ENCODE peak calls at places on chromosomes 5 and 9, in seven cellular contexts. L, A, G, S, V, Z and B are unnamed samples.

GRCh38 chr9:3331801-3332200 is 194.0 kb downstream of the RFX3 start:
- DNase-seq in S (no peak), A (peak; percentile 27), G (no peak), Z (no peak), V (no peak), L (no peak), B (no peak)

GRCh38 chr9:38232895-38233294 is 159.6 kb upstream of the ALDH1B1 start:
- DNase-seq in G (no peak), A (no peak), V (no peak), Z (no peak), S (no peak), L (no peak), B (no peak)

GRCh38 chr5:93511445-93511844 is 69.6 kb downstream of the NR2F1-AS1 start:
- DNase-seq in L (no peak), A (no peak), S (no peak), V (no peak), Z (no peak), G (no peak), B (no peak)

GRCh38 chr9:93090091-93090655 is 5.8 kb upstream of the CARD19 start:
- DNase-seq in G (no peak), L (no peak), V (no peak), A (no peak), S (no peak), Z (no peak), B (no peak)

GRCh38 chr5:76542236-76542635 is 81.0 kb downstream of the F2RL2 start:
- DNase-seq in G (no peak), L (no peak), Z (no peak), V (no peak), S (no peak), A (no peak), B (no peak)

GRCh38 chr5:151557466-151557865 is 33.7 kb downstream of the FAT2 start:
- DNase-seq in V (no peak), Z (no peak), A (no peak), S (no peak), L (no peak), G (no peak), B (no peak)

GRCh38 chr5:118022062-118022461 is 966.3 kb downstream of the DTWD2 start:
- DNase-seq in L (no peak), A (no peak), S (no peak), V (no peak), G (no peak), Z (no peak), B (no peak)

GRCh38 chr5:108297042-108297596 is 84.8 kb downstream of the FBXL17 start:
- DNase-seq in S (no peak), V (no peak), Z (no peak), G (no peak), A (no peak), L (no peak), B (no peak)

GRCh38 chr9:35847786-35848185 is 18.8 kb downstream of the TMEM8B start:
- DNase-seq in A (no peak), Z (no peak), G (no peak), V (no peak), L (no peak), S (no peak), B (no peak)

GRCh38 chr5:139982157-139982974 is 60.7 kb downstream of the NRG2 start:
- DNase-seq in V (no peak), A (no peak), Z (no peak), L (no peak), S (no peak), G (peak; percentile 64), B (no peak)

GRCh38 chr9:99000480-99001395 is 57.0 kb downstream of the COL15A1 start:
- DNase-seq in L (no peak), S (no peak), Z (peak; percentile 41), G (peak; percentile 47), V (peak; percentile 62), A (peak; percentile 70), B (peak; percentile 58)

GRCh38 chr5:35430381-35431162 is 187.1 kb upstream of the SPEF2 start:
- DNase-seq in Z (no peak), L (no peak), S (no peak), G (no peak), V (no peak), A (no peak), B (no peak)

GRCh38 chr9:6384732-6385131 is 28.3 kb upstream of the UHRF2 start:
- DNase-seq in Z (peak; percentile 19), V (no peak), G (no peak), A (no peak), L (no peak), S (no peak), B (no peak)

GRCh38 chr5:51651476-51651875 is 268.2 kb downstream of the ISL1 start:
- DNase-seq in A (no peak), G (no peak), Z (no peak), L (no peak), S (no peak), V (no peak), B (no peak)

GRCh38 chr5:151895660-151896040 is 29.0 kb downstream of the GLRA1 start:
- DNase-seq in G (no peak), L (no peak), S (no peak), A (no peak), Z (no peak), V (no peak), B (no peak)

GRCh38 chr5:134151723-134152122 is 25.0 kb downstream of the SKP1 start:
- DNase-seq in A (no peak), L (no peak), S (no peak), Z (no peak), G (no peak), V (no peak), B (no peak)

GRCh38 chr9:16563446-16563845 is 307.0 kb downstream of the BNC2 start:
- DNase-seq in G (no peak), S (no peak), L (no peak), V (no peak), A (no peak), Z (no peak), B (no peak)

GRCh38 chr5:136060963-136061362 is 32.2 kb downstream of the TGFBI start:
- DNase-seq in S (no peak), A (no peak), Z (no peak), L (no peak), G (no peak), V (no peak), B (no peak)

GRCh38 chr5:179264641-179265528 is 80.4 kb downstream of the ADAMTS2 start:
- DNase-seq in V (no peak), L (no peak), S (no peak), A (no peak), Z (no peak), G (no peak), B (no peak)

GRCh38 chr5:68376931-68377330 is 161.4 kb downstream of the PIK3R1 start:
- DNase-seq in A (no peak), L (no peak), S (no peak), V (no peak), G (no peak), Z (no peak), B (no peak)

GRCh38 chr9:112032009-112032408 is 135.4 kb downstream of the UGCG start:
- DNase-seq in G (no peak), V (no peak), L (no peak), A (no peak), S (no peak), Z (no peak), B (no peak)

GRCh38 chr9:37201581-37201980 is 81.2 kb downstream of the ZCCHC7 start:
- DNase-seq in G (no peak), S (no peak), A (no peak), Z (no peak), V (no peak), L (no peak), B (no peak)

GRCh38 chr9:111959468-111959941 is 62.9 kb downstream of the UGCG start:
- DNase-seq in Z (peak; percentile 83), L (no peak), V (no peak), A (peak; percentile 73), S (peak; percentile 94), G (no peak), B (no peak)

GRCh38 chr9:7348692-7349091 is 450.9 kb downstream of the DMAC1 start:
- DNase-seq in G (no peak), Z (no peak), V (no peak), A (no peak), L (no peak), S (no peak), B (no peak)

GRCh38 chr9:137136926-137137607 is 1.9 kb upstream of the GRIN1 start:
- DNase-seq in G (no peak), A (no peak), Z (no peak), S (no peak), L (no peak), V (no peak), B (no peak)

GRCh38 chr5:133196441-133197085 is 144.8 kb downstream of the HSPA4 start:
- DNase-seq in A (no peak), G (no peak), Z (no peak), V (no peak), L (no peak), S (no peak), B (no peak)

GRCh38 chr5:127705120-127705892 is 2.1 kb downstream of the CCDC192 start:
- DNase-seq in V (no peak), S (peak; percentile 61), Z (peak; percentile 6), A (peak; percentile 64), L (no peak), G (no peak), B (no peak)